ENCODE peak calls at places on chromosomes 5 and 9, in eight cellular contexts. B is A549, T is cardiac muscle cell, W is dorsolateral prefrontal cortex, G is neural progenitor cell, X is SK-N-SH, Q is WTC11, N is GM06990. P is an unnamed sample.

GRCh38 chr9:91188719-91189590 is 172.8 kb downstream of the AUH start:
- DNase-seq in B (no peak), G (no peak), W (no peak), T (no peak), N (no peak), X (no peak), Q (no peak), P (no peak)

GRCh38 chr5:172881691-172882370 is 47.8 kb downstream of the ERGIC1 start:
- DNase-seq in W (no peak), X (no peak), B (no peak), T (peak), N (peak), G (no peak), Q (no peak), P (no peak)

GRCh38 chr9:82488702-82489578 is 500.4 kb downstream of the SPATA31D1 start:
- DNase-seq in X (peak), B (no peak), W (no peak), G (no peak), Q (no peak), T (peak), N (no peak), P (peak)

GRCh38 chr9:92978345-92978875 is 31.1 kb downstream of the FGD3 start:
- DNase-seq in Q (no peak), B (no peak), X (no peak), T (no peak), N (no peak), W (no peak), G (no peak), P (no peak)

GRCh38 chr9:13487498-13487897 is 208.0 kb upstream of the MPDZ start:
- DNase-seq in W (no peak), T (no peak), X (no peak), N (no peak), B (no peak), Q (no peak), G (no peak), P (no peak)

GRCh38 chr5:33317271-33317670 is 123.5 kb upstream of the TARS1 start:
- DNase-seq in Q (no peak), X (no peak), T (peak), N (no peak), B (no peak), W (no peak), G (no peak), P (no peak)

GRCh38 chr9:16484744-16485143 is 385.7 kb downstream of the BNC2 start:
- DNase-seq in Q (no peak), W (no peak), N (no peak), G (no peak), B (no peak), X (peak), T (peak), P (no peak)

GRCh38 chr9:18672706-18673105 is 198.8 kb downstream of the ADAMTSL1 start:
- DNase-seq in G (no peak), T (no peak), Q (no peak), W (no peak), X (no peak), B (no peak), N (no peak), P (no peak)

GRCh38 chr5:133406632-133407276 is 205.6 kb downstream of the FSTL4 start:
- DNase-seq in T (no peak), W (no peak), N (no peak), B (no peak), G (no peak), Q (no peak), X (no peak), P (no peak)

GRCh38 chr9:117341161-117341560 is 73.7 kb downstream of the ASTN2 start:
- DNase-seq in N (no peak), B (no peak), X (no peak), W (no peak), Q (no peak), G (no peak), T (no peak), P (no peak)

GRCh38 chr9:114724741-114725140 is 42.7 kb upstream of the TEX48 start:
- DNase-seq in Q (no peak), N (no peak), G (no peak), W (no peak), B (no peak), T (no peak), X (no peak), P (no peak)

GRCh38 chr9:130265431-130266235 is at the start of gene HMCN2:
- DNase-seq in G (peak), T (peak), W (no peak), B (no peak), N (no peak), X (peak), Q (peak), P (no peak)

GRCh38 chr5:160133918-160134304 is 14.7 kb upstream of the PWWP2A start:
- DNase-seq in W (no peak), T (no peak), N (no peak), B (no peak), G (peak), Q (no peak), X (no peak), P (no peak)

GRCh38 chr5:33588654-33589372 is 148.0 kb downstream of the TARS1 start:
- DNase-seq in B (peak), W (no peak), X (peak), N (peak), T (peak), G (peak), Q (peak), P (no peak)

GRCh38 chr5:68465934-68466551 is 250.5 kb downstream of the PIK3R1 start:
- DNase-seq in N (no peak), B (no peak), G (no peak), X (no peak), Q (no peak), T (no peak), W (no peak), P (no peak)

GRCh38 chr9:109974143-109974917 is 194.3 kb downstream of the PALM2AKAP2 start:
- DNase-seq in N (peak), T (no peak), G (no peak), W (peak), X (no peak), Q (no peak), B (no peak), P (no peak)

GRCh38 chr5:125081101-125081500 is 334.7 kb upstream of the ZNF608 start:
- DNase-seq in X (no peak), N (no peak), T (no peak), B (no peak), G (no peak), W (no peak), Q (no peak), P (no peak)

GRCh38 chr5:15233566-15233965 is 266.4 kb upstream of the FBXL7 start:
- DNase-seq in B (no peak), Q (no peak), W (no peak), T (no peak), G (no peak), X (no peak), N (no peak), P (no peak)

GRCh38 chr5:129063483-129064136 is 30.9 kb upstream of the ISOC1 start:
- DNase-seq in B (no peak), X (peak), N (no peak), T (peak), Q (no peak), G (no peak), W (no peak), P (no peak)

GRCh38 chr5:13659391-13659790 is 285.1 kb downstream of the DNAH5 start:
- DNase-seq in G (no peak), B (no peak), X (no peak), N (no peak), W (no peak), T (no peak), Q (no peak), P (no peak)

GRCh38 chr5:28808967-28809810 is 1770.8 kb upstream of the CDH9 start:
- DNase-seq in Q (no peak), T (no peak), N (no peak), B (no peak), X (peak), G (no peak), W (no peak), P (no peak)

GRCh38 chr5:60494635-60495034 is 205.3 kb downstream of the DEPDC1B start:
- DNase-seq in Q (no peak), W (no peak), T (no peak), N (peak), B (no peak), G (no peak), X (no peak), P (no peak)

DNA sequence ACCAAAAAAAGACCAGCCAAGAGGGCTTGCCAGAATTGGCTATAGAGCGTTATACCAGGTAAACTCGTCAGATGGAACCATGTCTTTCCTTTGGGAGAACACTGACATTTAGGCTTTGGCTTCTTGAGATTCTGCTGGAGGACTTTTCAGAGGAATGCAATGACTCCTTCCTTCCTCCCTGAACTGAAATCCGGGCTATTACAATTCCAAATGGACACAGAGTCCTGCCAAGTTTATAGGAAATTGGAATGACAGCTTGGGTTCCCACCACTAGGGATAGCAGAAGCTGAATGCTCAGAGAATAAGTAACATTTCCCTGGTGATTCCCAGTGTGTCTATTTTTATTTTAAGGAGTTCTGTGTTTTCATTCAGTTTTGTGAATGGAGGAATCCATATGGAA is 143.0 kb downstream of the FGF1 start:
- DNase-seq in Q (no peak), X (no peak), G (no peak), N (no peak), T (peak), W (no peak), B (no peak), P (no peak)
- TF ChIP-seq CTCF in Q (no peak), X (peak), G (no peak), N (no peak), T (peak), W (no peak), B (no peak), P (no peak)

GRCh38 chr5:72693546-72693945 is 122.9 kb upstream of the TNPO1 start:
- DNase-seq in X (no peak), N (no peak), G (no peak), W (no peak), Q (no peak), T (no peak), B (no peak), P (no peak)

GRCh38 chr5:72695659-72696058 is 120.8 kb upstream of the TNPO1 start:
- DNase-seq in W (no peak), X (no peak), B (no peak), G (no peak), Q (no peak), T (no peak), N (no peak), P (no peak)

GRCh38 chr5:72693001-72693442 is 123.4 kb upstream of the TNPO1 start:
- DNase-seq in B (no peak), Q (no peak), N (no peak), G (no peak), T (peak), X (peak), W (no peak), P (peak)

GRCh38 chr5:72688926-72689325 is 127.5 kb upstream of the TNPO1 start:
- DNase-seq in W (no peak), Q (no peak), T (no peak), N (no peak), B (no peak), X (no peak), G (no peak), P (no peak)

GRCh38 chr5:72692273-72692672 is 124.2 kb upstream of the TNPO1 start:
- DNase-seq in W (no peak), G (no peak), T (peak), X (no peak), N (no peak), Q (no peak), B (no peak), P (no peak)
- TF ChIP-seq CTCF in W (no peak), G (no peak), T (no peak), X (no peak), N (no peak), Q (no peak), B (no peak), P (no peak)

DNA sequence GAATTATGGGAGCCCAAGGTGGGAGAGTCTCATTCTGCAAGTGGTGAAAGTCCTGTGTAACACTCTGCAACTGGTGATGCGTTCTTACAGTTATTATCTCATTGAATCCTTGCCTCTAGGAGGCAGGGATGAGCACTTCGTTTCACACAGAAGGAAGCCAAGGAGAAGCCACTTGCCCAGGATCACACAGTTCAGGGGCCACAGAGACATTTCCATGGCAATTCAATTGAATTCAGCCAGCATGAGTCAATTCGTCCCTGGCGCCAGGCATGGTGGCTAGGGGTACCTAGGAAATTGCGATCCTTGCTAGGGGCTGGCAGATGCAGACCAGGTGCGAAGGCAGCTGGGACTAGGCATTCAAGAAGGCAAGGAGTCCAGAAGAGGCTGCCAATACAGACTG is 26.2 kb downstream of the LHX2 start:
- DNase-seq in W (no peak), X (peak), Q (no peak), T (no peak), B (no peak), N (no peak), G (peak), P (no peak)
- TF ChIP-seq CTCF in W (no peak), X (peak), Q (no peak), T (peak), B (no peak), N (no peak), G (peak), P (no peak)

GRCh38 chr9:122463828-122464632 is 13.7 kb downstream of the OR1J1 start:
- DNase-seq in G (peak), Q (peak), X (peak), B (no peak), N (no peak), T (peak), W (no peak), P (no peak)
- TF ChIP-seq CTCF in G (no peak), Q (peak), X (peak), B (no peak), N (peak), T (peak), W (no peak), P (peak)

DNA sequence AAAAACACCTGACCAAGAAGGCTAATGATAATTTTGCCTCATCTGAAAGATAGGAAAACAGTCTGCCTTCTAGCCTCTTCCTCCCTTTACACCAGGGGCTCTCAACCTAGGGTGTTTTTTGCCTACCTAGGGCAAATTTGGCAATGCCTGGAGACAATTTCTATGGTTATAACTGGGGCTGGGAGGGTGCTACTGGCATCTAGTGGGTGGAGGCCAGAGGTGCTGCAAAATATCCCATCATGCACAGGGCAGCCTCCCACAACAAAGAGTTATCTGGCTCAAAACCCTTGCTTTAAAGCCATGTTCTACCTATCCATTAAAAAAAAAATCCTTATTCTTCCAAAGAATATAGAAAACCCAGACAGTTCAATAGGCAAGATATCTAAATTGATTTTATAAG is 45.0 kb upstream of the NR3C1 start:
- DNase-seq in W (no peak), G (no peak), B (no peak), X (no peak), N (no peak), Q (no peak), T (no peak), P (no peak)
- TF ChIP-seq CTCF in W (no peak), G (no peak), B (no peak), X (no peak), N (peak), Q (no peak), T (no peak), P (no peak)

GRCh38 chr9:133515240-133515610 is 9.5 kb downstream of the MYMK start:
- DNase-seq in T (no peak), W (no peak), N (no peak), Q (no peak), X (no peak), B (no peak), G (no peak), P (no peak)
- TF ChIP-seq CTCF in T (no peak), W (no peak), N (no peak), Q (no peak), X (no peak), B (no peak), G (no peak), P (no peak)